ENCODE peak calls at places on chromosomes 3 and 15, in nine cellular contexts. U is cardiac muscle cell, X is uterus, M is RWPE2, T is hepatocyte, B is endodermal cell, R is spleen, K is ovary, E is PC-3. F is an unnamed sample. For H3K36me3, the result is how much of the 10 kb centered on the place peaks cover.

GRCh38 chr3:138051946-138052802 is 42.2 kb downstream of the CLDN18 start:
- DNase-seq in U (peak), X (no peak), M (no peak), T (peak), B (peak), R (no peak), K (no peak), E (peak), F (peak)

GRCh38 chr3:55333041-55333440 is 154.1 kb downstream of the WNT5A start:
- DNase-seq in U (no peak), X (no peak), M (no peak), T (no peak), B (no peak), R (no peak), K (no peak), E (no peak), F (no peak)

GRCh38 chr15:22893081-22893480 is 54.6 kb downstream of the NIPA2 start:
- DNase-seq in U (no peak), X (no peak), M (peak), T (no peak), B (peak), R (no peak), K (no peak), E (no peak), F (no peak)

GRCh38 chr15:42602501-42602900 is 27.1 kb downstream of the STARD9 start:
- DNase-seq in U (no peak), X (no peak), M (no peak), T (no peak), B (no peak), R (no peak), K (no peak), E (no peak), F (no peak)

GRCh38 chr15:79451361-79451999 is 19.3 kb downstream of the MINAR1 start:
- DNase-seq in U (no peak), X (no peak), M (no peak), T (no peak), B (peak), R (no peak), K (no peak), E (no peak), F (no peak)

GRCh38 chr15:78242128-78242527 is 7.8 kb upstream of the ACSBG1 start:
- DNase-seq in U (peak), X (no peak), M (peak), T (peak), B (peak), R (no peak), K (no peak), E (peak), F (peak)

GRCh38 chr3:105495021-105495420 is 128.3 kb downstream of the ALCAM start:
- DNase-seq in U (peak), X (no peak), M (no peak), T (no peak), B (no peak), R (no peak), K (no peak), E (no peak), F (no peak)

GRCh38 chr15:85379403-85380131 is 836 bp upstream of the AKAP13 start:
- DNase-seq in U (no peak), X (no peak), M (no peak), T (peak), B (peak), R (no peak), K (peak), E (peak), F (no peak)

GRCh38 chr3:134896696-134897095 is 101.6 kb downstream of the EPHB1 start:
- DNase-seq in U (no peak), X (no peak), M (no peak), T (no peak), B (no peak), R (peak), K (no peak), E (no peak), F (no peak)

GRCh38 chr3:66405701-66406091 is 95.1 kb downstream of the LRIG1 start:
- DNase-seq in U (no peak), X (no peak), M (no peak), T (no peak), B (peak), R (peak), K (no peak), E (peak), F (no peak)

GRCh38 chr3:188177721-188178120 is 23.8 kb downstream of the LPP start:
- DNase-seq in U (no peak), X (no peak), M (no peak), T (no peak), B (no peak), R (no peak), K (no peak), E (no peak), F (no peak)

GRCh38 chr3:8617921-8618320 is 26.7 kb downstream of the SSUH2 start:
- DNase-seq in U (no peak), X (no peak), M (peak), T (no peak), B (no peak), R (no peak), K (no peak), E (no peak), F (no peak)

GRCh38 chr3:69212411-69213160 is 90.2 kb upstream of the LMOD3 start:
- DNase-seq in U (no peak), X (no peak), M (no peak), T (peak), B (no peak), R (no peak), K (no peak), E (peak), F (no peak)

GRCh38 chr15:28020644-28021043 is 78.5 kb downstream of the OCA2 start:
- DNase-seq in U (no peak), X (no peak), M (no peak), T (no peak), B (no peak), R (no peak), K (no peak), E (no peak), F (no peak)

GRCh38 chr15:88765212-88765611 is 38.0 kb upstream of the ACAN start:
- DNase-seq in U (no peak), X (no peak), M (no peak), T (no peak), B (no peak), R (no peak), K (no peak), E (no peak), F (no peak)

GRCh38 chr15:38069506-38069905 is 135.1 kb downstream of the TMCO5A start:
- DNase-seq in U (no peak), X (peak), M (peak), T (peak), B (no peak), R (no peak), K (peak), E (peak), F (no peak)

GRCh38 chr3:187197255-187197654 is at the start of gene RTP1:
- DNase-seq in U (no peak), X (no peak), M (no peak), T (no peak), B (no peak), R (no peak), K (no peak), E (no peak), F (no peak)

GRCh38 chr3:136018876-136019275 is 53.3 kb downstream of the PPP2R3A start:
- DNase-seq in U (no peak), X (no peak), M (no peak), T (no peak), B (no peak), R (no peak), K (no peak), E (no peak), F (no peak)
- TF ChIP-seq CTCF in U (no peak), X (no peak), M (no peak), T (no peak), B (no peak), R (no peak), K (no peak), E (no peak), F (no peak)

DNA sequence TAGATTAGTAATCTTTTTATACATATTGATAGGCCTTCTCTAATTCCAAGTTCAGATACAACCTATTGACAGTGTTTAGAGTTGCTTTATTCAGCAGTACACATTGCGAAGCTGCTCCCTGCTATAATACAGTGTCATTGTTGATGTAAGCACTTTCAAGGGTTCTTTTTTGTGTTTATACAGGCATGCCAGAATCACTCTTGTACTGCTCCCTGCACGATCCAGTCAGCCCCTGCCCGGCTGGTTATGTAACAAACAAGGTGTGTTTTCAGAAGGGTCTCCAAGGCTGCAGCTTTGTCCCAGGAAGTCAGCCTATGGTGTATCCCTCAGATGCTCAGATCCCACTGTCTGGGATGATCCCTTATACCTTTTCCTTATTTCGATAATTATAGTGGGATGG is 11.3 kb downstream of the QTRT2 start:
- DNase-seq in U (no peak), X (no peak), M (no peak), T (no peak), B (no peak), R (no peak), K (no peak), E (no peak), F (no peak)
- H3K36me3 ChIP-seq in U (under half), X (under half), M (half or more), T (under half), B (half or more), R (under half), K (under half), E (under half), F (half or more)

GRCh38 chr15:31374489-31374888 is 47.9 kb downstream of the KLF13 start:
- DNase-seq in U (no peak), X (no peak), M (no peak), T (no peak), B (no peak), R (peak), K (no peak), E (no peak), F (no peak)
- H3K27ac ChIP-seq in U (no peak), X (no peak), M (no peak), T (peak), B (no peak), R (no peak), K (no peak), E (no peak), F (no peak)

DNA sequence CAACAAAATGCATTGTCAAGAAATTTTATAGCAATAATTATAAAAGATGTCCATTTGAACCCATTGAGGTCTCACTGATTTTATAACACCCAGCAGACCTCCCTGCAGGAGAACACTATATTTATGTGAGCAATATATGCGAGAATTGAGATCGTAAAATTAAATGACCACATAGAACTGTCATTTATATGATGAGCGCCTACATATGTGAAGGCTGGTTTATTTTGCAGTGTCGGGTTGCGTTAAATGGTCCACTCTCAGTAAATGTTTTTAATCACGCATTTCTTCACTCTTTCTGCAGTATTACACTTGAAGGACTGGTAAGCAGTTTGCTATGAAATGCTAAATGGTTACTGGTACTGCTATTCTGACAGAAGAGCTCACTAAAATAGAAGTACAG is 408.5 kb upstream of the AGTR1 start:
- DNase-seq in U (no peak), X (no peak), M (no peak), T (no peak), B (no peak), R (no peak), K (no peak), E (no peak), F (no peak)
- TF ChIP-seq CTCF in U (no peak), X (no peak), M (no peak), T (no peak), B (no peak), R (no peak), K (no peak), E (no peak), F (no peak)

DNA sequence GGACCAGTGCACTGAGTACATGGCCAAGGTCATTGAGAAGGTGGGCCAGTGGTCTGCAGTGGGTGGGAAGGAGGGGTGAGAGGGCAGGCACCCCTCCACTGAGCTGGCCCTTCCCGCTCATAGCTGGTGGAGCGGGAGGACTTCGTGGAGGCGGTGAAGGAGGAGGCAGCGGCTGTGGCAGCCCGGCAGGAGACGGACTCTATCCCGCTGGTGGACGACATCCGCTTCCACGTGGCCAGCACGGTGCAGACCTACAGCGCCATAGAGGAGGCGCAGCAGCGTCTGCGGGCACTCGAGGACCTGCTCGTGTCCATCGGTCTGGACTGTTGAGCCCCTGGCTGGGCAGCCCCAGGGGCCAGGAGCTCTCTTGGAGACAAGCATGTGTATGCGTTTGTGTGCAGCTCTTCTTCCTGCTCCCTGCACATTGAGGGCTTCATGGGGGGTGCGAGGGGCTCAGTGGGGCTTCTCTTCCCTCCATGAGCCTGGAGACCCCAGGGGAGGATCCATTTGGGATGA is 7.5 kb downstream of the ABTB1 start:
- DNase-seq in U (no peak), X (peak), M (no peak), T (no peak), B (peak), R (peak), K (no peak), E (no peak), F (peak)
- H3K36me3 ChIP-seq in U (under half), X (under half), M (under half), T (under half), B (under half), R (under half), K (under half), E (under half), F (under half)

DNA sequence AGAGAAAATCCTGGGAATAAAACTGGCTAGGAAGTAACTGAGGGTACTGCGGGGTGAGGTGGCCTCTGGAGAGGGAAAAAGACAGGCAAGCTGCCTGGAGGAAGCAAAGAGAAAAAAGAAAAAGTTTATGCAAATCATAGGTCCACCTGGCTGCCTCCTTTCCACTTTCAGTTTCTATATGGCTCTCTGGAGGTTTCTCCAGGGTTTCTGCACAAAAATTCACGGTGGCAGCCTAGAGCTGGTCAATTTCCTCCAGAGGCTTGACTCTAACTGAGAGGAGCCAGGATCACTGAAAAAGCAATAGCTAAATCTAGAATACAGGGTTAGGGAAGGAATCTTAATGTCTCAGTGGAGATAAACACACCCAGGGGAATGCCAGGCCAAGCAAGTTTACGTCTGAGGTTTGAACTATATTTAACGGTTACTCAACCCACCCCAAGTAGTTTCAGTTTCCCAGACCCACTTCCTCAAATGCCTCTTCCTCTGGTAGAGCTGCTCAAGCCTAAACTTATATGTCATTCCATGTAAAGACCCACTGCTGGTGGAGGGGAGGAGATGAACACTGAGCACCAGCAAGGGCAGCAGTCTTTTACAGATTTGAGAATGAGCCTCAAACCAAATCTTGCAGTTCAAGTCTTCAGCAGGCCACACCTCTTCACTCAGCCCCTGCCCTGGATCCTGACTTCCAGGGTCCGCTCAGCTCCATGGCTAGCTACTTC is 5.7 kb downstream of the LYSMD2 start:
- DNase-seq in U (no peak), X (no peak), M (no peak), T (no peak), B (no peak), R (no peak), K (no peak), E (no peak), F (no peak)
- H3K27ac ChIP-seq in U (no peak), X (peak), M (peak), T (peak), B (no peak), R (peak), K (peak), E (no peak), F (no peak)

DNA sequence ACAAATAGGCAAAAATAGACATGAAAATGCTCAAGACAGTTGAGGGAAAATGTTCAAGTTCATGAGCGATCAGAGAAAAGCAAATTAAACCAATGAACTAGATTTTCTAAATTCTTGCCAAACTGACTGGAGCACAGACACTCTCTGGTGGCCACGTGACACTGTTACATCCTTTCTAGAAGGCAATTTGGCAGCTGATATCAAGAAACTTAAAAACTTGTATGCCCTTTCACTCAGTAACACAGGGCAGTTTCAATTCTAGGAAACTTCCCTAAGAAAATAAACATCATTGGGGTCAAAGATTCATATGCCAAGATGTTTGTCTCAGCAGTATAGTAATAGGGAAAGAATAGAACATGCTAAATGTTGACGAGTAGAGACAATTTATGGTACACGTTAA is 52.2 kb downstream of the ABHD5 start:
- DNase-seq in U (no peak), X (no peak), M (no peak), T (no peak), B (peak), R (no peak), K (no peak), E (no peak), F (no peak)
- TF ChIP-seq CTCF in U (peak), X (no peak), M (peak), T (peak), B (peak), R (no peak), K (no peak), E (peak), F (peak)